ENCODE peak calls at places on chromosome 10, in ten cellular contexts. X is GM12865; I is naive thymus-derived CD8-positive, alpha-beta T cell; Q is CD4-positive, alpha-beta T cell; Z is NCI-H345; H is AG10803; M is iris pigment epithelial cell; U is RPMI8226; Y is C1 segment of cervical spinal cord; P is dorsolateral prefrontal cortex. D is an unnamed sample.

GRCh38 chr10:34690403-34691049 is 124.6 kb downstream of the PARD3 start:
- DNase-seq in X (no peak), I (no peak), Q (no peak), Z (no peak), H (no peak), M (no peak), U (no peak), Y (no peak), P (no peak), D (no peak)

GRCh38 chr10:122674781-122675180 is 24.9 kb downstream of the C10orf120 start:
- DNase-seq in X (no peak), I (no peak), Q (no peak), Z (no peak), H (no peak), M (no peak), U (no peak), Y (no peak), P (no peak), D (no peak)

GRCh38 chr10:103750836-103751235 is 104.5 kb downstream of the SH3PXD2A start:
- DNase-seq in X (no peak), I (no peak), Q (no peak), Z (no peak), H (no peak), M (no peak), U (no peak), Y (no peak), P (no peak), D (no peak)

GRCh38 chr10:28593811-28594210 is 60.9 kb downstream of the WAC start:
- DNase-seq in X (no peak), I (no peak), Q (no peak), Z (no peak), H (no peak), M (no peak), U (no peak), Y (no peak), P (no peak), D (no peak)

GRCh38 chr10:71486465-71487114 is 89.9 kb downstream of the CDH23 start:
- DNase-seq in X (peak), I (peak), Q (no peak), Z (no peak), H (peak), M (peak), U (peak), Y (no peak), P (peak), D (peak)

GRCh38 chr10:63114031-63114814 is 18.9 kb upstream of the NRBF2 start:
- DNase-seq in X (no peak), I (no peak), Q (no peak), Z (no peak), H (peak), M (peak), U (no peak), Y (no peak), P (no peak), D (no peak)

GRCh38 chr10:121437596-121437995 is 160.6 kb downstream of the FGFR2 start:
- DNase-seq in X (no peak), I (no peak), Q (no peak), Z (no peak), H (no peak), M (no peak), U (no peak), Y (no peak), P (peak), D (no peak)

GRCh38 chr10:18886102-18886501 is 162.5 kb upstream of the MALRD1 start:
- DNase-seq in X (no peak), I (no peak), Q (no peak), Z (no peak), H (no peak), M (no peak), U (no peak), Y (no peak), P (no peak), D (no peak)

GRCh38 chr10:28796606-28797512 is 119.5 kb downstream of the BAMBI start:
- DNase-seq in X (no peak), I (no peak), Q (no peak), Z (no peak), H (peak), M (peak), U (no peak), Y (no peak), P (no peak), D (no peak)

GRCh38 chr10:580796-581195 is 108.7 kb downstream of the DIP2C start:
- DNase-seq in X (no peak), I (no peak), Q (no peak), Z (no peak), H (peak), M (peak), U (no peak), Y (no peak), P (no peak), D (no peak)

GRCh38 chr10:90847436-90847835 is 10.4 kb downstream of the HTR7 start:
- DNase-seq in X (no peak), I (no peak), Q (no peak), Z (no peak), H (peak), M (peak), U (peak), Y (no peak), P (no peak), D (peak)

GRCh38 chr10:27643296-27643695 is 102.3 kb downstream of the MKX start:
- DNase-seq in X (no peak), I (no peak), Q (no peak), Z (no peak), H (peak), M (no peak), U (no peak), Y (no peak), P (no peak), D (no peak)

GRCh38 chr10:8331387-8331786 is 276.9 kb downstream of the GATA3 start:
- DNase-seq in X (no peak), I (peak), Q (no peak), Z (no peak), H (no peak), M (no peak), U (no peak), Y (no peak), P (no peak), D (peak)

GRCh38 chr10:78348416-78349164 is 314.9 kb downstream of the RPS24 start:
- DNase-seq in X (no peak), I (no peak), Q (no peak), Z (no peak), H (no peak), M (no peak), U (no peak), Y (no peak), P (no peak), D (no peak)

GRCh38 chr10:33134011-33134751 is 176.2 kb upstream of the ITGB1 start:
- DNase-seq in X (peak), I (no peak), Q (peak), Z (no peak), H (peak), M (peak), U (no peak), Y (no peak), P (no peak), D (peak)

GRCh38 chr10:132685921-132686680 is 99.8 kb downstream of the NKX6-2 start:
- DNase-seq in X (no peak), I (no peak), Q (no peak), Z (no peak), H (no peak), M (no peak), U (no peak), Y (no peak), P (peak), D (no peak)

GRCh38 chr10:79331709-79332108 is 15.6 kb upstream of the PPIF start:
- DNase-seq in X (peak), I (peak), Q (peak), Z (no peak), H (peak), M (peak), U (no peak), Y (no peak), P (no peak), D (peak)

GRCh38 chr10:112332509-112333228 is 41.2 kb upstream of the ACSL5 start:
- DNase-seq in X (no peak), I (no peak), Q (no peak), Z (peak), H (no peak), M (peak), U (no peak), Y (no peak), P (no peak), D (no peak)

GRCh38 chr10:57972783-57973182 is 294.9 kb downstream of the IPMK start:
- DNase-seq in X (no peak), I (no peak), Q (no peak), Z (no peak), H (peak), M (no peak), U (no peak), Y (no peak), P (no peak), D (no peak)

GRCh38 chr10:14573666-14574261 is 200.9 kb downstream of the FAM107B start:
- DNase-seq in X (no peak), I (no peak), Q (no peak), Z (no peak), H (peak), M (peak), U (no peak), Y (no peak), P (no peak), D (no peak)

GRCh38 chr10:27470890-27471289 is 33.2 kb upstream of the RAB18 start:
- DNase-seq in X (no peak), I (no peak), Q (no peak), Z (no peak), H (no peak), M (no peak), U (no peak), Y (no peak), P (no peak), D (no peak)

GRCh38 chr10:78433722-78434535 is 400.3 kb downstream of the RPS24 start:
- DNase-seq in X (no peak), I (no peak), Q (no peak), Z (no peak), H (no peak), M (no peak), U (no peak), Y (peak), P (no peak), D (no peak)

GRCh38 chr10:72081772-72082590 is 6.4 kb downstream of the SPOCK2 start:
- DNase-seq in X (no peak), I (no peak), Q (no peak), Z (no peak), H (no peak), M (no peak), U (peak), Y (no peak), P (no peak), D (no peak)

GRCh38 chr10:12405342-12406320 is 56.3 kb downstream of the CAMK1D start:
- DNase-seq in X (no peak), I (no peak), Q (no peak), Z (peak), H (no peak), M (no peak), U (no peak), Y (no peak), P (no peak), D (no peak)